ENCODE peak calls at places on chromosomes 6 and 20, in six cellular contexts. L is MM.1S, H is AG04449, S is astrocyte of the cerebellum, W is GM06990, E is IMR-90. Y is an unnamed sample.

GRCh38 chr6:115691433-115691832 is 369.3 kb downstream of the FRK start:
- DNase-seq in H (no peak), L (no peak), W (no peak), E (no peak), S (no peak), Y (no peak)

GRCh38 chr6:16704706-16705402 is 56.4 kb downstream of the ATXN1 start:
- DNase-seq in H (no peak), W (peak; percentile 31), L (no peak), E (peak; percentile 79), S (no peak), Y (no peak)

GRCh38 chr6:129744201-129744879 is 34.4 kb upstream of the ARHGAP18 start:
- DNase-seq in W (no peak), S (peak; percentile 81), H (peak; percentile 31), E (peak; percentile 93), L (no peak), Y (peak; percentile 32)

GRCh38 chr6:3561745-3562144 is 104.9 kb upstream of the SLC22A23 start:
- DNase-seq in S (no peak), L (no peak), W (no peak), H (no peak), E (peak; percentile 35), Y (no peak)

GRCh38 chr6:163897669-163898068 is 483.2 kb downstream of the QKI start:
- DNase-seq in E (no peak), L (no peak), H (no peak), S (no peak), W (no peak), Y (no peak)

GRCh38 chr6:96898241-96898851 is 655 bp upstream of the NDUFAF4 start:
- DNase-seq in H (no peak), E (peak; percentile 34), W (no peak), L (no peak), S (no peak), Y (peak; percentile 1)

GRCh38 chr20:15220778-15221565 is 883.6 kb upstream of the FLRT3 start:
- DNase-seq in W (no peak), S (no peak), H (no peak), L (no peak), E (no peak), Y (no peak)

GRCh38 chr6:151098166-151098565 is 141.6 kb upstream of the AKAP12 start:
- DNase-seq in H (no peak), L (no peak), E (no peak), S (no peak), W (no peak), Y (no peak)

GRCh38 chr20:3672864-3673550 is 8.8 kb downstream of the ADAM33 start:
- DNase-seq in S (no peak), E (no peak), W (no peak), L (no peak), H (no peak), Y (no peak)

GRCh38 chr20:46367234-46367633 is 39.2 kb downstream of the ELMO2 start:
- DNase-seq in S (no peak), W (no peak), H (no peak), L (no peak), E (no peak), Y (no peak)

GRCh38 chr6:66558189-66558588 is 851.2 kb upstream of the EYS start:
- DNase-seq in W (no peak), E (no peak), S (no peak), H (no peak), L (peak; percentile 33), Y (no peak)

GRCh38 chr6:39313526-39314272 is 520 bp downstream of the KCNK17 start:
- DNase-seq in H (no peak), L (no peak), S (no peak), W (no peak), E (no peak), Y (no peak)

GRCh38 chr6:128784266-128784665 is 98.7 kb upstream of the LAMA2 start:
- DNase-seq in H (no peak), W (no peak), L (no peak), S (no peak), E (no peak), Y (no peak)

GRCh38 chr6:81750660-81751387 is 1.7 kb downstream of the TENT5A start:
- DNase-seq in L (no peak), E (peak; percentile 18), W (no peak), S (no peak), H (no peak), Y (no peak)

GRCh38 chr20:17721802-17722486 is 22.2 kb downstream of the BANF2 start:
- DNase-seq in L (no peak), S (no peak), W (no peak), H (no peak), E (no peak), Y (no peak)

GRCh38 chr6:96743496-96743895 is 93.8 kb downstream of the GPR63 start:
- DNase-seq in S (no peak), L (no peak), W (no peak), E (no peak), H (no peak), Y (no peak)

GRCh38 chr6:144757299-144757698 is 472.2 kb downstream of the UTRN start:
- DNase-seq in H (no peak), L (no peak), W (no peak), E (peak; percentile 6), S (no peak), Y (no peak)

DNA sequence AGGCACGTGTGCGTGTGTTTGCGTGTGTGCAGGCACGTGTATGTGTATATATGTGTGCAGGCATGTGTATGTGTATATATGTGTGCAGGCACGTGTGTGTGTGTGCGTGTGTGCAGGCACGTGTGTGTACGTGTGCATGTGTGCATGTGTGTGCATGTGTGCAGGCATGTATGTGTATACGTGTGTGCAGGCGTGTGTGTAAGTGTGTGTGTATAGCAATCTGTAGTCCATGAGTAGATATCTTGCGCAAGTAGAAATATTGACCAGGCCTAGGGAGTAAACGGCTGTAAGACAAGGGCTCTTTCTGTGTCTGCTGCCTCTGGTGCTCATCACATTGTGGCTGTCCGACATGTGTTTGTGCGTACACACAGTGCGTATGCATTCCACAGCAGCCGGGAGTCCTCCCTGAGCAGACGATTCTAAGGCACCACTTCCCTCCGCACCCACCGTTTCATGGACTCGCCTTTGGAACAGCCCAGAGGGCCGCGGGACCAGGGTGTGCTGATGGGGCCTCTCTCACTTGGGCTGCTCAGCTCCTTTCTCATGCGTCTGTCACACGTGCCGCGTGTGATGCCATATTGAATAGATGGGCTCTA is 167.6 kb downstream of the ERMARD start:
- DNase-seq in L (no peak), H (no peak), S (no peak), E (no peak), W (no peak), Y (no peak)
- H3K4me3 ChIP-seq in L (no peak overlapping the region), H (no peak overlapping the region), S (no peak overlapping the region), E (no peak overlapping the region), W (no peak overlapping the region), Y (no peak overlapping the region)

GRCh38 chr6:122530440-122531046 is 58.9 kb upstream of the SERINC1 start:
- DNase-seq in L (peak; percentile 72), S (peak; percentile 62), W (peak; percentile 2), H (peak; percentile 31), E (peak; percentile 63), Y (peak; percentile 16)
- TF ChIP-seq CTCF in L (peak; percentile 93), S (peak; percentile 96), W (peak; percentile 92), H (peak; percentile 75), E (peak; percentile 82), Y (peak; percentile 93)

GRCh38 chr6:33018904-33019303 is 9.5 kb upstream of the HLA-DOA start:
- DNase-seq in L (peak; percentile 56), E (peak; percentile 47), H (no peak), W (peak; percentile 73), S (no peak), Y (no peak)
- H3K4me3 ChIP-seq in L (peak overlapping the region; percentile 41), E (peak overlapping the region; percentile 29), H (no peak overlapping the region), W (no peak overlapping the region), S (no peak overlapping the region), Y (no peak overlapping the region)

GRCh38 chr20:52539891-52540290 is 348.3 kb upstream of the ZFP64 start:
- DNase-seq in W (no peak), H (no peak), S (no peak), L (no peak), E (no peak), Y (no peak)
- TF ChIP-seq CTCF in W (no peak), H (no peak), S (no peak), L (no peak), E (no peak), Y (no peak)

DNA sequence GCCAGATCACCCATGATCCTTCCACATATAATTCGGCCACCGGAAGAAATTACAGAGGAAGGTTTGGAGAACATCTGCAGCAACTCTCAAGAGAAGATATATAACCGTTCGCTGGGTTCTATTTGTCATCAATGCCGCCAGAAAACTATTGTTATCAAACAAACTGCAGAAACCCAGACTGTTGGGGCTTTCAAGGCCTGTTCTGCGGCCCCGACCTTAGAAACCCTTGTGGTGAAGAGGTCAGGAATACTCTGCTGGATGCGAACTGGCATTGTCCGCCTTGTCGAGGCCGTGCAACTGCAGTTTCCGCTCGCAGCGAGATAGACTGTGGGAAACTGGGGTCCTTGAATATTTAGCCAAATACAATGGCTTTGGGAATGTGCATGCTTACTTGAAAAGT is 21.3 kb downstream of the PRSS16 start:
- DNase-seq in S (no peak), W (no peak), E (no peak), L (no peak), H (no peak), Y (no peak)
- H3K4me3 ChIP-seq in S (no peak overlapping the region), W (no peak overlapping the region), E (no peak overlapping the region), L (no peak overlapping the region), H (no peak overlapping the region), Y (no peak overlapping the region)

GRCh38 chr20:2086177-2086979 is 15.2 kb upstream of the STK35 start:
- DNase-seq in W (no peak), E (no peak), S (no peak), H (no peak), L (no peak), Y (no peak)
- TF ChIP-seq CTCF in W (no peak), E (no peak), S (no peak), H (no peak), L (no peak), Y (peak; percentile 45)

GRCh38 chr6:27568226-27568889 is 95.5 kb upstream of the ZNF184 start:
- DNase-seq in W (no peak), H (no peak), L (no peak), S (no peak), E (no peak), Y (no peak)
- H3K4me3 ChIP-seq in W (no peak overlapping the region), H (no peak overlapping the region), L (no peak overlapping the region), S (no peak overlapping the region), E (no peak overlapping the region), Y (no peak overlapping the region)

GRCh38 chr6:156618600-156619205 is 158.5 kb upstream of the ARID1B start:
- DNase-seq in H (no peak), W (no peak), E (no peak), L (no peak), S (no peak), Y (no peak)
- TF ChIP-seq CTCF in H (no peak), W (no peak), E (peak; percentile 1), L (no peak), S (no peak), Y (no peak)